ENCODE peak calls at places on chromosomes 6 and 20, in six cellular contexts. X, K, I, B, W and A are unnamed samples.
A peak's percentile ranks its signal among the peaks of the same experiment; 100 is the strongest.

GRCh38 chr6:36130672-36131516 is 581 bp downstream of the MAPK13 start:
- DNase-seq in X (peak; percentile 89), K (peak; percentile 71), I (peak; percentile 58), B (no peak), W (peak; percentile 65), A (no peak)

GRCh38 chr6:129766959-129767728 is 57.2 kb upstream of the ARHGAP18 start:
- DNase-seq in X (peak; percentile 58), K (peak; percentile 24), I (peak; percentile 21), B (no peak), W (peak; percentile 77), A (peak; percentile 74)

GRCh38 chr6:130852844-130853554 is 25.8 kb downstream of the SMLR1 start:
- DNase-seq in X (no peak), K (no peak), I (no peak), B (no peak), W (no peak), A (no peak)

GRCh38 chr6:153121311-153121710 is 9.8 kb downstream of the RGS17 start:
- DNase-seq in X (no peak), K (no peak), I (no peak), B (no peak), W (no peak), A (no peak)

GRCh38 chr20:5465281-5465680 is 148.5 kb upstream of the PROKR2 start:
- DNase-seq in X (no peak), K (no peak), I (no peak), B (no peak), W (no peak), A (no peak)

GRCh38 chr6:5457983-5458683 is 196.8 kb downstream of the FARS2 start:
- DNase-seq in X (no peak), K (peak; percentile 28), I (peak; percentile 42), B (no peak), W (no peak), A (no peak)

GRCh38 chr6:56520218-56520617 is 122.5 kb downstream of the DST start:
- DNase-seq in X (no peak), K (no peak), I (no peak), B (no peak), W (no peak), A (peak; percentile 51)

GRCh38 chr20:37846573-37846972 is 56.4 kb upstream of the VSTM2L start:
- DNase-seq in X (no peak), K (no peak), I (no peak), B (no peak), W (peak; percentile 50), A (no peak)

GRCh38 chr20:59806578-59806975 is 126.9 kb downstream of the SYCP2 start:
- DNase-seq in X (no peak), K (no peak), I (no peak), B (no peak), W (no peak), A (no peak)

GRCh38 chr6:45072014-45072413 is 256.1 kb upstream of the RUNX2 start:
- DNase-seq in X (no peak), K (no peak), I (no peak), B (no peak), W (no peak), A (no peak)

GRCh38 chr6:27591660-27592059 is 118.8 kb upstream of the ZNF184 start:
- DNase-seq in X (no peak), K (peak; percentile 43), I (no peak), B (peak; percentile 74), W (peak; percentile 79), A (peak; percentile 49)

GRCh38 chr20:15924556-15924955 is 648.7 kb downstream of the KIF16B start:
- DNase-seq in X (no peak), K (no peak), I (no peak), B (no peak), W (no peak), A (no peak)

GRCh38 chr20:11234181-11234969 is 560.6 kb upstream of the JAG1 start:
- DNase-seq in X (no peak), K (no peak), I (no peak), B (no peak), W (no peak), A (no peak)

GRCh38 chr20:35166242-35166830 is 5.5 kb upstream of the PROCR start:
- DNase-seq in X (no peak), K (no peak), I (peak; percentile 55), B (no peak), W (peak; percentile 61), A (no peak)

GRCh38 chr6:156731436-156731835 is 45.7 kb upstream of the ARID1B start:
- DNase-seq in X (no peak), K (peak; percentile 1), I (no peak), B (peak; percentile 12), W (no peak), A (peak; percentile 27)

GRCh38 chr20:33995053-33995816 is 1.5 kb downstream of the RALY start:
- DNase-seq in X (peak; percentile 52), K (no peak), I (no peak), B (no peak), W (no peak), A (peak; percentile 21)

GRCh38 chr6:131062245-131063027 is 609 bp downstream of the EPB41L2 start:
- DNase-seq in X (peak; percentile 64), K (peak; percentile 12), I (peak; percentile 39), B (no peak), W (peak; percentile 45), A (no peak)

GRCh38 chr6:5471044-5471443 is 209.7 kb downstream of the FARS2 start:
- DNase-seq in X (peak; percentile 75), K (peak; percentile 43), I (peak; percentile 42), B (peak; percentile 31), W (peak; percentile 83), A (peak; percentile 70)

GRCh38 chr20:35369804-35370203 is 42.0 kb downstream of the UQCC1 start:
- DNase-seq in X (no peak), K (no peak), I (no peak), B (no peak), W (no peak), A (peak; percentile 80)

GRCh38 chr6:142301421-142302391 is at the start of gene ADGRG6:
- DNase-seq in X (peak; percentile 77), K (peak; percentile 61), I (peak; percentile 18), B (peak; percentile 75), W (peak; percentile 87), A (peak; percentile 31)
- TF ChIP-seq CTCF in X (no peak), K (no peak), I (no peak), B (peak; percentile 19), W (peak; percentile 19), A (no peak)

GRCh38 chr6:32867559-32868256 is 13.7 kb downstream of the PSMB9 start:
- DNase-seq in X (no peak), K (no peak), I (no peak), B (no peak), W (no peak), A (no peak)
- H3K4me3 ChIP-seq in X (no peak overlapping the region), K (no peak overlapping the region), I (no peak overlapping the region), B (no peak overlapping the region), W (no peak overlapping the region), A (no peak overlapping the region)

GRCh38 chr20:32035398-32035852 is 16.6 kb upstream of the HCK start:
- DNase-seq in X (no peak), K (no peak), I (no peak), B (no peak), W (no peak), A (no peak)
- TF ChIP-seq CTCF in X (no peak), K (no peak), I (no peak), B (no peak), W (no peak), A (no peak)

GRCh38 chr20:50152394-50153152 is 950 bp downstream of the PEDS1 start:
- DNase-seq in X (peak; percentile 90), K (peak; percentile 59), I (no peak), B (no peak), W (peak; percentile 67), A (no peak)

GRCh38 chr20:50153153-50153499 is 397 bp downstream of the PEDS1 start:
- DNase-seq in X (peak; percentile 92), K (no peak), I (no peak), B (no peak), W (peak; percentile 46), A (no peak)

GRCh38 chr20:50153500-50154377 is at the start of gene PEDS1:
- DNase-seq in X (peak; percentile 100), K (peak; percentile 94), I (peak; percentile 93), B (peak; percentile 87), W (peak; percentile 94), A (peak; percentile 90)

GRCh38 chr20:50149481-50150254 is 3.9 kb downstream of the PEDS1 start:
- DNase-seq in X (peak; percentile 78), K (no peak), I (peak; percentile 63), B (no peak), W (no peak), A (no peak)

DNA sequence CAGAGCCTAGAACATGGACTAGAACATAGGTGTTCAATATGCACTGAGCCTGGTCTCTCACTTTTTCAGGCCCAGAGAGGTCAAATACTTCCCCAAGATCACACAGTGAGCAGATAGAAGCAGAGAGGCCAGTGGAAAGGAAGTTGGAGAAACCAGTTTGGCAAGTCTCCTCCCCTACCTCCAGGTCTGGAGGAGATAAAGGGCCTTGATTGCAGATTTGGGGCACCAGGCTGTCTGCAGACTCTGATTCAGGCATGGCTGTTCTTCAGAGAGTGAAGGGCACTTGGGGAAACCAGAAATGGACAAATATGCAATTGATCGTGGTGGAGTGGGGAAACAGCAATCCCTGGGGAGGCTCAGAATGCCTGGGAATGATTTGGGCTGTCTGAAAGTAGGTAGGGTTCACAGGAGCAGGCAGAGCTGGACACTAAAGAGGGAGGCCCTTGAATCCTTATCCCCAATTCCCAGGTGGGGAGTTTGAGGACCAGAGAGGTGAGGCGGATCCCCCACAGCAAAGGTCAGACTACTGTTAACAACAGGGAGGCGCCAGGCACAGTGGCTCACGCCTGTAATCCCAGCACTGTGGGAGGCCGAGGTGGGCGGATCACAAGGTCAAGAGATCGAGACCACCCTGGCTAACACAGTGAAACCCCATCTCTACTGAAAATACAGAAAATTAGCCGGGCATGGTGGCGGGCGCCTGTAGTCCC is 2.3 kb downstream of the PEDS1 start:
- DNase-seq in X (peak; percentile 75), K (peak; percentile 61), I (no peak), B (no peak), W (peak; percentile 60), A (no peak)
- H3K4me3 ChIP-seq in X (no peak overlapping the region), K (peak overlapping the region; percentile 21), I (peak overlapping the region; percentile 97), B (no peak overlapping the region), W (peak overlapping the region; percentile 91), A (no peak overlapping the region)

GRCh38 chr20:46348231-46348803 is 40.0 kb upstream of the CDH22 start:
- DNase-seq in X (peak; percentile 46), K (no peak), I (no peak), B (peak; percentile 29), W (peak; percentile 79), A (peak; percentile 39)
- TF ChIP-seq CTCF in X (no peak), K (no peak), I (no peak), B (no peak), W (peak; percentile 53), A (peak; percentile 35)

DNA sequence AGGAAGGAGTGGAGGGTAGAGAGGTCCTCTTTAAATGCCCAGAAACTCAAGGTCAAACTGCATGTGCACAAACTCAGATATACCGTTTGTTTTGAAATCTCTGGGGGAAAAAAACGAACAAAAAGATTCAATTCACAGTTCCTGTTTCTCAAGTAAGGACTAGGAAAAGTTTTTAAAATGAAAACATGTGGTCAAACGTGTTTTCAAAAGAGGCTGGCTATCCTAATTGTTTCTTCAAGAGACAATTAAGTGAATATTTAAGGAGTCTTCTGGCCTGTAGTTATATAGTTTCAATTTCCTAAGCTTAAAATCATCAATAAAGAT is 3.1 kb downstream of the RSPO3 start:
- DNase-seq in X (no peak), K (no peak), I (no peak), B (no peak), W (no peak), A (no peak)
- H3K4me3 ChIP-seq in X (no peak overlapping the region), K (no peak overlapping the region), I (peak overlapping the region; percentile 81), B (peak overlapping the region; percentile 90), W (no peak overlapping the region), A (no peak overlapping the region)